ENCODE peak calls at places on chromosomes 1 and 21, in seven cellular contexts. Y, Z, B, P, G, I and F are unnamed samples. For H3K4me1, the result is how much of the 10 kb centered on the place peaks cover.

GRCh38 chr1:63119575-63120155 is 202.7 kb upstream of the FOXD3 start:
- DNase-seq in G (no peak), Z (no peak), B (no peak), I (no peak), P (no peak), Y (no peak), F (no peak)

GRCh38 chr1:29878501-29878900 is 642.2 kb downstream of the PTPRU start:
- DNase-seq in P (no peak), G (no peak), B (no peak), Z (no peak), Y (no peak), I (no peak), F (no peak)

GRCh38 chr1:8423702-8424538 is 106.0 kb downstream of the SLC45A1 start:
- DNase-seq in P (peak), I (peak), B (peak), G (peak), Z (peak), Y (peak), F (peak)

GRCh38 chr1:163422738-163423404 is 101.1 kb downstream of the NUF2 start:
- DNase-seq in Y (no peak), G (no peak), P (no peak), I (no peak), Z (no peak), B (no peak), F (no peak)

GRCh38 chr1:74729741-74730478 is 2.9 kb downstream of the CRYZ start:
- DNase-seq in P (peak), B (peak), Y (no peak), I (peak), G (no peak), Z (no peak), F (no peak)

GRCh38 chr1:42046772-42047552 is 106.2 kb upstream of the GUCA2B start:
- DNase-seq in I (no peak), Y (no peak), G (no peak), B (no peak), P (no peak), Z (peak), F (peak)

GRCh38 chr1:73593379-73593778 is 604.6 kb downstream of the LRRIQ3 start:
- DNase-seq in P (peak), Z (no peak), I (no peak), G (no peak), Y (peak), B (no peak), F (peak)

GRCh38 chr1:186535388-186536133 is 74.6 kb upstream of the PDC start:
- DNase-seq in I (no peak), Z (no peak), B (peak), G (no peak), Y (no peak), P (peak), F (no peak)

GRCh38 chr1:155173478-155174333 is at the start of gene TRIM46:
- DNase-seq in I (no peak), Y (no peak), B (peak), P (peak), G (no peak), Z (no peak), F (peak)
- TF ChIP-seq CTCF in I (no peak), Y (no peak), B (peak), P (peak), G (no peak), Z (peak), F (no peak)

DNA sequence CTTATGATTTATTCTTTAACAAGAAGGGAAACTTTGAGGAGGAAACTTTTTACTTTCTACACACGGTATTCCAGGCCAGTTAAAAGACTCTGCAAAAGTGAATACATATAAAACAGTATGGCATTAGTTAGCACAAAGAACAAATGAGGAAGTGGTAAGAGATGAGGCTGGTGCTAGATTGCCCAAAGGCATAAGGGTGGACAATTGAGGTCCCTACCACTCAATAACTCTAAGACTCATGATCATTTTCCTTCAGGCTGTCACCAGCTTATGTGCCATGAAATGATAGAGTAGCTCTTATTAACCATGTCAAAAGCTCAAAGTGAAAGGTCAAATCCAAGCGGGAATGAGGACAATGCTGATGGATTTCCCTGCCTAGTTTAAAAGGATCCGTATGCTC is 124.5 kb downstream of the TBX15 start:
- DNase-seq in P (no peak), Z (no peak), Y (no peak), B (no peak), G (no peak), I (no peak), F (no peak)
- H3K4me1 ChIP-seq in P (under half), Z (under half), Y (under half), B (under half), G (under half), I (under half), F (under half)

DNA sequence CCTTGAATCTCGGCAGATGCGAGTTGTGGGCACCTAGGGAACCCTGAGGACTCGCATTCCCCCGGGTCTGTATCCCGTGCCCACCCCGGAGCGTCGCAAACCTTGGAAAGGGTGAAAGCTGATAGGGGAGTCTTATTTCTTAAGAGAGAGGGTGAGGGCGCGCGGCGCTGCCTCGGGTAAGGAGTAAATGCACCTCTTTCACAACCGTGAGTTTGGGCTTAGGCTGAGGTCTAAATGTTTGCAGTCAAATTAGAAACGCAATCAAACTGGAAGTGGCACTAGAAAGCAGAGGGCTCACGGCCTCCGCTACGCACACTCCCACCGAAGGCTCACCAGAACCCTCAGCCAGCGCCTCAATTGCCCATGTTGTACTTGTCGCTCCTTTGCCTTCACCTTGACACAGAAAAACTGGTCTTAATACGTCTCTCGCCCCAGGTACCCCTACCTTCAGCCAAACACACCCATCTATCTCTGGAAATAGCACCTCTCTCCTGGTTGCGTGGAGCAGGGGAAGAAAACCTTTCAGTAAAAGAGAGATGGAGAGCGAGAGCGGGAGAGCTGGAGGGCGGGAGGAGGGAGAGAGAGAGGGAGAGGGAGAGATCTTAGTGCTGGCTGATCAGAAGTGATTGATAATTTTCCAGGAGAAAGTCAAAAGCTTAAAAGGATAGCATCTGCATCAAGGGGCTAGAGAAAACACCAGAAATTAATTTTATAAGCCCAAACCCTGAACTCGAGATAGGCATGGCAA is 1.7 kb upstream of the HLX start:
- DNase-seq in B (no peak), I (no peak), G (no peak), Z (no peak), Y (peak), P (no peak), F (no peak)
- H3K27ac ChIP-seq in B (no peak), I (no peak), G (no peak), Z (peak), Y (peak), P (no peak), F (peak)

GRCh38 chr1:945910-946565 is 13.0 kb downstream of the NOC2L start:
- DNase-seq in Y (no peak), G (no peak), I (no peak), Z (no peak), B (no peak), P (no peak), F (no peak)

GRCh38 chr1:950268-950667 is 8.8 kb downstream of the NOC2L start:
- DNase-seq in Y (no peak), B (no peak), I (no peak), Z (no peak), P (no peak), G (no peak), F (no peak)

GRCh38 chr1:950881-951280 is 8.2 kb downstream of the NOC2L start:
- DNase-seq in B (no peak), G (no peak), Z (no peak), P (no peak), I (no peak), Y (no peak), F (no peak)

GRCh38 chr1:944341-945325 is 14.4 kb downstream of the NOC2L start:
- DNase-seq in Z (no peak), B (no peak), I (no peak), Y (no peak), P (no peak), G (no peak), F (no peak)

DNA sequence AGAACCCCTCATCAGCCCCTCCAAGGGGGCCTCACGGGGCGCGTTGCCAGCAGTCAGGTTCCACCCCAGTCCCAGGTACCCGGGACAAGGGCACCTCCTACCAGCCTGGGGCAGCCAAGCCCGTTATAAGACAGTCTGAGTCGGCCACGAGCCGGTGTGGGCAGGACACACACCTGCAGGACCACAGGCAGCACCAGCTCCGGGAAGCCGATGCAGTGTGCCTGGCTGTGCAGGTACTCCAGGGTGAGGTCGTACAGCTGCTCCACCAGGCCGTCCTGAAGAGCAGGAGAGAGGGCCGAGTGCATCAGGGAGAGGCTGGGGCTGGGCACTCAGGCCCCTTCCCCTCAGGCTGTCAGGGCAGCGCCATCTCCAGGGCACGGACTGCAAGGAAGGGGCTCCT is 11.1 kb downstream of the NOC2L start:
- DNase-seq in B (no peak), P (no peak), Z (no peak), G (no peak), I (no peak), Y (no peak), F (no peak)
- TF ChIP-seq CTCF in B (no peak), P (no peak), Z (no peak), G (no peak), I (no peak), Y (no peak), F (no peak)

GRCh38 chr1:219798283-219799030 is 129.9 kb downstream of the SLC30A10 start:
- DNase-seq in Y (no peak), B (no peak), I (no peak), P (peak), Z (no peak), G (no peak), F (no peak)
- H3K4me1 ChIP-seq in Y (under half), B (under half), I (under half), P (under half), Z (under half), G (under half), F (under half)

DNA sequence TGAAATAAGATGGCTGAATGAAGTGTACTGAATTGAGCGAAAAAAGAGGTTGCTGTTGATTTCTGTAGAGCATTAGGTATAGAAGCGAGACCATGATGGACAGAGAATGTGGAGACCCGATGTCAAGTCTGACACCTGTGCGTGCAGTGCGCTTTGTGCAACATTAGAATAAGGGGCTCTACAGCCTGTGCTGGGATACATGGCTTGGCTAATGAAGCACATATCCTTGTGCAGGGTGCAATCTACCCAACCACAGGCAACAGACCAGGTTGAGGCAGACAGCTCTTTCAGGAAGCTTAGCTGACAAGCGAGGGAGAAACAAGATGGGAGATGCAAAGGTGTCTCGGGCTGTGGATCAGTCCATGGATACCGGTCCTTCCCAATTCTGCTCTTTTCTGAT is 18.9 kb downstream of the GPA33 start:
- DNase-seq in Z (no peak), Y (no peak), G (no peak), P (no peak), B (no peak), I (no peak), F (no peak)
- H3K27ac ChIP-seq in Z (no peak), Y (no peak), G (no peak), P (no peak), B (no peak), I (no peak), F (no peak)

GRCh38 chr1:3963554-3963953 is 63.5 kb upstream of the C1orf174 start:
- DNase-seq in Y (no peak), P (no peak), B (no peak), Z (no peak), G (no peak), I (no peak), F (no peak)
- TF ChIP-seq CTCF in Y (no peak), P (no peak), B (no peak), Z (no peak), G (no peak), I (no peak), F (no peak)

DNA sequence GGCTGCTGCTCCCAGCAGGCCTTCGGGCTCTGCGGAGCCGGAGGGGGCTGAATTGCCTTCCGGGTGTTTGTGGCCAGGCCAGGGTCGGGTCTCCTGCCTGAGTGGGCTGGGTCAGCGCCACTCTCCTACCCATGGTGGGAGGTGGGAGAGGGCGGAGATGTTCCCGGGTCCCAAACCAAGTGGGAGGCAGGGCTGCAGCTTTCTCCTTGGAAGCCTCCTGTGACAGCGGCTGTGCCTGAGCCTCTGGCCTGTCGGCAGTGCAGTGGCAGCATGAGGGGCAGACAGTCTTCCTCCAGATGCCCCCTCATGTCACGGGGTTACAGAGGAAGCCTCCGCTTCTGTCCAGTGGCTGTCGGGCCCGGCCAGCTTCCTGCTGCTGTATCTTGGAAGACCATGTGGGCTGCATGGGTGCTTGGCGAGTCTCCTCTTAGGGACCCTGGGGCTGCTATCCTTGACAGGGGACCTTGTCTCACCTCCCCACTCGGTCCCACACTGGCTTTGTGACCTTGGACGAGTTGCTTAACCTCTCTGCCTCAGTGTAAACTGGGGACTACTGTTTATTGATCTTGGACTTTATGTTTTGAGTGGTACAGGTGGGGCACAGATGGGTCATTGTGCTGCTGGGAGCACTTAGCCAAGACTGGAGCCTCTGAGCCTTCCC is 4.3 kb downstream of the SKI start:
- DNase-seq in B (no peak), P (no peak), G (no peak), I (no peak), Y (no peak), Z (no peak), F (peak)
- H3K4me1 ChIP-seq in B (half or more), P (under half), G (half or more), I (under half), Y (half or more), Z (half or more), F (under half)

DNA sequence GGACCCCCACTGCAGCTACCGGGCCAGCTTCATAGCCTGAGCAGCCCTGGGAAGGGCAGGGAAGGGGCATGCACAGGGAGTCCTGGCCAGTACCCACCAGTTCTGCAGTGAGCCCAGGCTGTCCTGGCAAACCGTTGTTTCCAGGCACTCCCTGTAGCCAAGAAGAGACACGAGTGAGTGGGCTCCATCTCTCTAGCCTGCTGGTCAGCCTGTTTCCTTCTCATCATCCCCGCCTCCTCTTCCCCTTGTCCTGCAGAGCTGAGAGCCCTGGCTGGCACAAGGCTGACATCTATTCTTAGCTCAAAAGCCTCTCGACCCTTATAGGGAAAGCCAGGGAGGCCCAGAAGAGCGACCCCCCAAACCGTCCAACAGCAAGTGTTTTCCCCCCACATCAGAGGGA is 28.7 kb downstream of the COL16A1 start:
- DNase-seq in P (no peak), I (no peak), Z (no peak), G (no peak), Y (no peak), B (no peak), F (no peak)
- H3K27ac ChIP-seq in P (no peak), I (no peak), Z (peak), G (no peak), Y (no peak), B (peak), F (no peak)

DNA sequence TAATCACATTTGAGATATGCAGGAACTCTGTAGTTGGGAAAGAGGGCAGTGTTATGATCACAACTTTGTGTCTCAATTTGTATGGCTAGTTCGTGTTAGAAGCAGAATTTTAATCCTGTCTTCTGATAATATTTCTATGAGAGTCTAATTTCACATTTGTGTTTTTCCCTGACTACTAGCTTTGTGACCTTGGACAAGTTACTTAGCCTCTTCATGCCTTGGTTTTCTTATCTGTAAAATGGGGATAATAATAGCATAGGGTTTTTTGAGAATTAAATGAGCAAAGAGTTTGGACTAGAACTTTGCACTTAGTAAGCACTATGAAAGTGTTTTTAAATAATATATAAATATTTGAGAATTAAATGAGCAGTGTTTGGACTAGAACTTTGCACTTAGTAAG is 24.9 kb upstream of the SCAF4 start:
- DNase-seq in G (no peak), Y (no peak), Z (no peak), B (no peak), I (no peak), P (no peak), F (no peak)
- TF ChIP-seq CTCF in G (no peak), Y (no peak), Z (no peak), B (no peak), I (no peak), P (no peak), F (no peak)